ENCODE peak calls at places on chromosomes 4 and X, in seven cellular contexts. T, R, S, X, D, B and O are unnamed samples.

GRCh38 chrX:123924181-123924580 is 37.3 kb upstream of the STAG2 start:
- DNase-seq in R (no peak), X (no peak), T (no peak), D (no peak), S (no peak), B (no peak), O (no peak)

GRCh38 chr4:38283724-38284123 is 323.5 kb downstream of the PTTG2 start:
- DNase-seq in R (no peak), D (no peak), B (no peak), X (no peak), T (no peak), S (no peak), O (no peak)

GRCh38 chrX:39974228-39974627 is 123.5 kb downstream of the BCOR start:
- DNase-seq in B (no peak), T (no peak), R (no peak), X (no peak), S (no peak), D (no peak), O (no peak)

GRCh38 chr4:174555793-174556630 is 33.7 kb upstream of the HPGD start:
- DNase-seq in D (no peak), X (no peak), S (no peak), B (no peak), T (no peak), R (no peak), O (no peak)

GRCh38 chr4:155208258-155209054 is at the start of gene NPY2R:
- DNase-seq in T (no peak), X (no peak), S (peak; percentile 40), R (no peak), B (no peak), D (no peak), O (no peak)

GRCh38 chrX:107880054-107880610 is 54.5 kb downstream of the MID2 start:
- DNase-seq in X (no peak), R (no peak), D (no peak), B (no peak), S (no peak), T (no peak), O (no peak)

GRCh38 chr4:152715076-152715475 is 35.3 kb upstream of the TMEM154 start:
- DNase-seq in D (no peak), X (no peak), R (no peak), S (no peak), T (no peak), B (no peak), O (no peak)

GRCh38 chr4:136302566-136302965 is 1229.7 kb downstream of the PCDH18 start:
- DNase-seq in R (no peak), S (no peak), X (no peak), D (no peak), T (no peak), B (no peak), O (no peak)

GRCh38 chr4:83252782-83253405 is 31.7 kb downstream of the COQ2 start:
- DNase-seq in X (peak; percentile 55), D (peak; percentile 37), S (no peak), B (peak; percentile 63), R (peak; percentile 64), T (peak; percentile 85), O (peak; percentile 67)

GRCh38 chrX:154598656-154599055 is 13.7 kb downstream of the CTAG1A start:
- DNase-seq in R (no peak), B (no peak), S (no peak), X (no peak), T (no peak), D (no peak), O (no peak)

GRCh38 chr4:1033840-1034551 is 22.6 kb downstream of the FGFRL1 start:
- DNase-seq in S (no peak), T (no peak), D (no peak), R (no peak), X (peak; percentile 74), B (peak; percentile 7), O (no peak)

GRCh38 chr4:21888195-21888976 is 60.2 kb downstream of the KCNIP4 start:
- DNase-seq in R (no peak), D (no peak), X (no peak), S (no peak), T (no peak), B (peak; percentile 94), O (no peak)

GRCh38 chr4:52107745-52108144 is 56.6 kb downstream of the SPATA18 start:
- DNase-seq in S (no peak), X (no peak), B (no peak), R (no peak), T (no peak), D (no peak), O (no peak)

GRCh38 chr4:48831532-48832015 is 686 bp downstream of the OCIAD1 start:
- DNase-seq in R (peak; percentile 5), B (no peak), D (no peak), X (no peak), S (no peak), T (no peak), O (no peak)

GRCh38 chr4:54384563-54384962 is 155.5 kb downstream of the PDGFRA start:
- DNase-seq in R (no peak), X (peak; percentile 72), B (peak; percentile 4), D (peak; percentile 5), T (no peak), S (no peak), O (peak; percentile 21)

GRCh38 chr4:42369489-42369888 is 27.8 kb upstream of the SHISA3 start:
- DNase-seq in T (no peak), B (no peak), S (no peak), R (no peak), D (no peak), X (no peak), O (no peak)

GRCh38 chr4:125315571-125316390 is 1.0 kb downstream of the FAT4 start:
- DNase-seq in R (peak; percentile 5), S (peak; percentile 76), T (no peak), B (peak; percentile 23), X (peak; percentile 75), D (peak; percentile 46), O (peak; percentile 52)

GRCh38 chrX:29397506-29397905 is 810.3 kb downstream of the IL1RAPL1 start:
- DNase-seq in B (peak; percentile 2), X (no peak), D (no peak), S (no peak), R (no peak), T (no peak), O (no peak)

GRCh38 chr4:176735300-176735699 is 57.4 kb downstream of the VEGFC start:
- DNase-seq in S (no peak), R (no peak), D (no peak), T (no peak), X (no peak), B (peak; percentile 64), O (no peak)

GRCh38 chrX:114344756-114345155 is 239.1 kb upstream of the HTR2C start:
- DNase-seq in X (peak; percentile 10), D (peak; percentile 7), R (no peak), T (no peak), S (no peak), B (peak; percentile 3), O (peak; percentile 2)

GRCh38 chr4:137641554-137641953 is 109.3 kb upstream of the PCDH18 start:
- DNase-seq in X (no peak), S (no peak), B (no peak), R (no peak), T (no peak), D (no peak), O (no peak)

GRCh38 chrX:39601193-39602085 is 496.3 kb downstream of the BCOR start:
- DNase-seq in R (no peak), T (no peak), D (no peak), B (no peak), S (no peak), X (no peak), O (no peak)

GRCh38 chr4:158121203-158121586 is 51.6 kb downstream of the GASK1B start:
- DNase-seq in S (no peak), D (no peak), X (peak; percentile 9), T (no peak), B (peak; percentile 96), R (no peak), O (no peak)

GRCh38 chrX:69179380-69179911 is 14.2 kb upstream of the PJA1 start:
- DNase-seq in S (no peak), B (no peak), R (peak; percentile 61), D (peak; percentile 94), X (peak; percentile 64), T (no peak), O (peak; percentile 79)

GRCh38 chr4:77076889-77077635 is 1.3 kb upstream of the CCNI start:
- DNase-seq in B (no peak), S (no peak), T (no peak), R (no peak), D (no peak), X (no peak), O (no peak)